ENCODE peak calls at places on chromosomes 7 and 10, in nine cellular contexts. H, F, Q, K, R, D, T, G and A are unnamed samples.
A peak's percentile ranks its signal among the peaks of the same experiment; 100 is the strongest.

GRCh38 chr7:151398446-151399304 is 11.2 kb downstream of the WDR86 start:
- DNase-seq in F (no peak), G (no peak), D (no peak), T (no peak), K (no peak), Q (no peak), R (no peak), H (no peak), A (no peak)

GRCh38 chr7:150753239-150753638 is 16.0 kb downstream of the GIMAP5 start:
- DNase-seq in R (no peak), G (no peak), H (peak; percentile 42), T (no peak), K (no peak), D (no peak), Q (no peak), F (no peak), A (no peak)

GRCh38 chr10:43254199-43254730 is 12.6 kb downstream of the RASGEF1A start:
- DNase-seq in Q (peak; percentile 16), T (no peak), R (peak; percentile 58), K (no peak), H (no peak), F (peak; percentile 3), D (peak; percentile 16), G (no peak), A (no peak)

GRCh38 chr7:8105449-8106095 is 137.0 kb downstream of the GLCCI1 start:
- DNase-seq in G (no peak), T (no peak), H (no peak), K (no peak), D (no peak), Q (no peak), R (no peak), F (no peak), A (no peak)

GRCh38 chr7:90892213-90892612 is 296.1 kb downstream of the CDK14 start:
- DNase-seq in D (no peak), Q (no peak), R (no peak), K (no peak), F (no peak), G (no peak), T (no peak), H (no peak), A (no peak)

GRCh38 chr7:69597278-69598076 is 798 bp upstream of the AUTS2 start:
- DNase-seq in G (peak; percentile 86), K (no peak), H (peak; percentile 13), F (peak; percentile 41), D (peak; percentile 40), Q (peak; percentile 52), R (peak; percentile 75), T (peak; percentile 2), A (no peak)

GRCh38 chr10:12768156-12768731 is 233.3 kb downstream of the CCDC3 start:
- DNase-seq in T (no peak), G (peak; percentile 80), R (no peak), F (no peak), H (no peak), K (peak; percentile 2), D (no peak), Q (no peak), A (no peak)

GRCh38 chr7:98982686-98983085 is 104.4 kb downstream of the TRRAP start:
- DNase-seq in H (no peak), K (no peak), T (no peak), R (no peak), D (peak; percentile 2), G (no peak), F (no peak), Q (no peak), A (no peak)

GRCh38 chr10:5975641-5976473 is 1.5 kb downstream of the IL15RA start:
- DNase-seq in T (peak; percentile 16), Q (peak; percentile 34), G (no peak), F (no peak), R (peak; percentile 81), D (peak; percentile 48), K (no peak), H (peak; percentile 67), A (no peak)

GRCh38 chr7:128728608-128729007 is 10.6 kb upstream of the CALU start:
- DNase-seq in G (no peak), H (no peak), K (no peak), F (no peak), D (no peak), R (no peak), Q (no peak), T (no peak), A (no peak)

GRCh38 chr10:131902691-131903090 is 1.9 kb downstream of the PPP2R2D start:
- DNase-seq in H (no peak), D (no peak), R (no peak), T (no peak), K (no peak), G (peak; percentile 35), F (no peak), Q (no peak), A (no peak)

GRCh38 chr10:25675204-25675603 is 258.8 kb upstream of the MYO3A start:
- DNase-seq in K (no peak), T (no peak), D (no peak), H (no peak), G (no peak), R (no peak), F (no peak), Q (no peak), A (no peak)

GRCh38 chr10:3775671-3776551 is 9.1 kb downstream of the KLF6 start:
- DNase-seq in Q (no peak), T (no peak), G (peak; percentile 90), K (peak; percentile 69), R (peak; percentile 74), D (peak; percentile 71), F (no peak), H (no peak), A (no peak)

GRCh38 chr10:47030191-47030698 is 119.0 kb downstream of the PTPN20 start:
- DNase-seq in R (peak; percentile 61), G (no peak), F (peak; percentile 5), H (no peak), Q (no peak), T (no peak), D (no peak), K (no peak), A (no peak)

GRCh38 chr10:75397571-75397921 is 4.0 kb downstream of the ZNF503 start:
- DNase-seq in Q (peak; percentile 20), K (no peak), D (no peak), T (no peak), G (no peak), F (peak; percentile 42), H (peak; percentile 30), R (no peak), A (no peak)

GRCh38 chr7:142376356-142376997 is 118.6 kb upstream of the PRSS58 start:
- DNase-seq in R (no peak), T (no peak), K (no peak), G (no peak), F (no peak), H (peak; percentile 15), Q (no peak), D (no peak), A (no peak)
- H3K4me1 ChIP-seq in R (no peaks in the 10 kb centered on the region), T (no peaks in the 10 kb centered on the region), K (no peaks in the 10 kb centered on the region), G (no peaks in the 10 kb centered on the region), F (no peaks in the 10 kb centered on the region), H (no peaks in the 10 kb centered on the region), Q (no peaks in the 10 kb centered on the region), D (no peaks in the 10 kb centered on the region), A (no peaks in the 10 kb centered on the region)

DNA sequence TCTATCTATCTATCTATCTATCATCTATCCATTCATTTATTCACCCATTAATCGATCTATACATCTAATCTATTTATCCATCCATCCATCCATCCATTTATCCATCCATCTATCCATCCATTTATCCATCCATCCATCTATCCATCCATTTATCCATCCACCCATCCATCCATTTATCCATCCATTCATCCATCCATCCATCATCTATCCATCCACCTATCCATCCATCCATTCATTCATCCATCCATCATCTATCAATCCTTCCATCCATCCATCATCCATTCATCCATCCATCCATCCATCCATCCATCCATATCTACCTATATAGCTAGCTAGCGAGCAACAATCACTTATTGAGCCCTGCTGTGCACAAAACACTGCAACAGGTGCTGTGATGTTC is 953.1 kb upstream of the ZNF722 start:
- DNase-seq in D (no peak), T (no peak), H (no peak), F (no peak), G (no peak), R (no peak), K (no peak), Q (no peak), A (no peak)
- H3K9me3 ChIP-seq in D (peaks cover 60% of the 10 kb centered on the region), T (no peaks in the 10 kb centered on the region), H (no peaks in the 10 kb centered on the region), F (no peaks in the 10 kb centered on the region), G (peaks cover 88% of the 10 kb centered on the region), R (no peaks in the 10 kb centered on the region), K (no peaks in the 10 kb centered on the region), Q (peaks cover 16% of the 10 kb centered on the region), A (no peaks in the 10 kb centered on the region)

DNA sequence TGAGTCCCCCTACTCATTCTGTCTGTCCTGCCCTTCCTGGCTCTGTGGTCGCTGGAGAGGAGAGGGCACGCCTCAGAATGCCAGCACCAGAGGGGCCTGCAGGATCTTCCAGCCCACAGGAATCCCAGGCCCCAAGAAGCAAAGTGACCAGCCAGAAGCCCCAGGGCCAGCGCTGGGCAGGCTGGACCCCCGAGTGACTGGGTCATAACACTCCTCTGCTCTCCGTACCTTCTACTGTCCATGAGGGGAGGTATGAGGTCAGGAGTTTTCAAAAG is 102.6 kb upstream of the GPR26 start:
- DNase-seq in G (peak; percentile 21), T (no peak), H (no peak), Q (no peak), R (no peak), F (no peak), D (no peak), K (no peak), A (no peak)
- TF ChIP-seq CTCF in G (no peak), T (no peak), H (no peak), Q (no peak), R (no peak), F (no peak), D (no peak), K (no peak), A (no peak)

DNA sequence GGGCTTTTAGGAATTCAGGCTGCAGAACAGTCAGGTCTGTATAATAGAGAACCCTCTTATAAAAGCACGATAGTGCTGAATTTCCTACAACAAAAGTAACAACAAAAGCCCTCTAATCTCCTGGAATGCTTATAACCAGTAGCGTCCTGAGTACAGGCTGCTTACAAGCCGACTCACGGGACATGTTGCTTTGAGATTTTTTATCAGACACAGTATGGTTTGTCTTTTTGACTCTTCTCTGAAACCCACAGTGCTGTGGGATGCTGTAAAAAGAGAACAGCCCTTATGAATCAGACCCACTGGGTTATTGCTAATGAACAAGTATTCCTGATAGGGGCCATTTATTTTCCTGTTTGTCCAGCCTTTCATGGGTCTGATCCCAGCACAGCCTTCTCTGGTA is 59.4 kb downstream of the PLPP4 start:
- DNase-seq in Q (no peak), H (no peak), G (no peak), F (no peak), D (no peak), R (no peak), K (no peak), T (no peak), A (no peak)
- H3K4me1 ChIP-seq in Q (no peaks in the 10 kb centered on the region), H (no peaks in the 10 kb centered on the region), G (no peaks in the 10 kb centered on the region), F (no peaks in the 10 kb centered on the region), D (no peaks in the 10 kb centered on the region), R (no peaks in the 10 kb centered on the region), K (no peaks in the 10 kb centered on the region), T (no peaks in the 10 kb centered on the region), A (no peaks in the 10 kb centered on the region)

DNA sequence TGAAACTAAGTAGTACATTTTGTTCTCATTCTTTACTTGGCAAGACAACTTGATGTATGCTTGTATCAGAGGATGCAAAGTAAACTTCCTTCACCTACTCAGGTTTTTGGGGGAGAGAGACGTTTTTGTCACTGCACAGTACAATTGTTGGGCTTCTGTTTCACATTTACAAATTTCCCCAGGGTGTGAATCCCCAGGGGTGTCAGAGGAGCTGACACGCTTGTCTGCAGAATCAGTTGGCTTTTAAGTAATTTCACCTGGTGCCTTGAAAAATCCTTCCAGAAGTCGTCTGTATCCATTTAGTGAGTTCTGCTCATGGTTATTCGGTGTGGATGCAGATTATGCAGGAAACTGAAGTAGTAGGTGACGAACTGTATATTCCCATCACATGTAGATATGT is 1227.7 kb upstream of the CELF2 start:
- DNase-seq in R (no peak), K (no peak), T (no peak), H (no peak), Q (no peak), D (no peak), F (no peak), G (no peak), A (no peak)
- H3K9me3 ChIP-seq in R (no peaks in the 10 kb centered on the region), K (no peaks in the 10 kb centered on the region), T (no peaks in the 10 kb centered on the region), H (no peaks in the 10 kb centered on the region), Q (no peaks in the 10 kb centered on the region), D (no peaks in the 10 kb centered on the region), F (no peaks in the 10 kb centered on the region), G (no peaks in the 10 kb centered on the region), A (no peaks in the 10 kb centered on the region)